ENCODE peak calls at places on chromosomes 13 and 19, in seven cellular contexts. One of them, this sample, is unnamed.

GRCh38 chr19:14916848-14917247 is 24.4 kb upstream of the OR7C2 start:
- DNase-seq in right atrium auricular region: no peak
- DNase-seq in sigmoid colon: no peak
- DNase-seq in tibial nerve: no peak
- DNase-seq in Caco-2: no peak
- DNase-seq in heart left ventricle: no peak
- DNase-seq in BJ: no peak
- DNase-seq in this sample: no peak

GRCh38 chr19:47582320-47582909 is 9.5 kb upstream of the ZNF541 start:
- DNase-seq in right atrium auricular region: no peak
- DNase-seq in sigmoid colon: no peak
- DNase-seq in tibial nerve: no peak
- DNase-seq in Caco-2: no peak
- DNase-seq in heart left ventricle: no peak
- DNase-seq in BJ: no peak
- DNase-seq in this sample: no peak

GRCh38 chr19:50817941-50818858 is 5.4 kb downstream of the KLK1 start:
- DNase-seq in right atrium auricular region: no peak
- DNase-seq in sigmoid colon: no peak
- DNase-seq in tibial nerve: no peak
- DNase-seq in Caco-2: peak; percentile 83
- DNase-seq in heart left ventricle: peak; percentile 69
- DNase-seq in BJ: no peak
- DNase-seq in this sample: peak; percentile 85

GRCh38 chr19:47419789-47420188 is 462 bp upstream of the MEIS3 start:
- DNase-seq in right atrium auricular region: no peak
- DNase-seq in sigmoid colon: no peak
- DNase-seq in tibial nerve: no peak
- DNase-seq in Caco-2: no peak
- DNase-seq in heart left ventricle: peak; percentile 28
- DNase-seq in BJ: no peak
- DNase-seq in this sample: no peak

GRCh38 chr19:33383722-33384292 is 10.3 kb downstream of the CEBPG start:
- DNase-seq in right atrium auricular region: no peak
- DNase-seq in sigmoid colon: peak; percentile 59
- DNase-seq in tibial nerve: no peak
- DNase-seq in Caco-2: peak; percentile 17
- DNase-seq in heart left ventricle: no peak
- DNase-seq in BJ: no peak
- DNase-seq in this sample: no peak

GRCh38 chr19:48873476-48874308 is 1.5 kb downstream of the PPP1R15A start:
- DNase-seq in right atrium auricular region: no peak
- DNase-seq in sigmoid colon: peak; percentile 70
- DNase-seq in tibial nerve: no peak
- DNase-seq in Caco-2: peak; percentile 54
- DNase-seq in heart left ventricle: no peak
- DNase-seq in BJ: no peak
- DNase-seq in this sample: no peak

GRCh38 chr13:52776726-52777125 is 37.1 kb upstream of the CNMD start:
- DNase-seq in right atrium auricular region: no peak
- DNase-seq in sigmoid colon: no peak
- DNase-seq in tibial nerve: no peak
- DNase-seq in Caco-2: no peak
- DNase-seq in heart left ventricle: no peak
- DNase-seq in BJ: no peak
- DNase-seq in this sample: no peak

GRCh38 chr19:2113436-2114211 is 16.9 kb downstream of the IZUMO4 start:
- DNase-seq in right atrium auricular region: no peak
- DNase-seq in sigmoid colon: no peak
- DNase-seq in tibial nerve: no peak
- DNase-seq in Caco-2: no peak
- DNase-seq in heart left ventricle: no peak
- DNase-seq in BJ: no peak
- DNase-seq in this sample: no peak

GRCh38 chr13:43374621-43375020 is 351.2 kb downstream of the DNAJC15 start:
- DNase-seq in right atrium auricular region: no peak
- DNase-seq in sigmoid colon: no peak
- DNase-seq in tibial nerve: no peak
- DNase-seq in Caco-2: no peak
- DNase-seq in heart left ventricle: no peak
- DNase-seq in BJ: peak; percentile 30
- DNase-seq in this sample: no peak

GRCh38 chr13:93727301-93728141 is 500.9 kb downstream of the GPC6 start:
- DNase-seq in right atrium auricular region: no peak
- DNase-seq in sigmoid colon: no peak
- DNase-seq in tibial nerve: no peak
- DNase-seq in Caco-2: no peak
- DNase-seq in heart left ventricle: no peak
- DNase-seq in BJ: peak; percentile 37
- DNase-seq in this sample: no peak

GRCh38 chr13:21683034-21683733 is 12.3 kb downstream of the FGF9 start:
- DNase-seq in right atrium auricular region: no peak
- DNase-seq in sigmoid colon: no peak
- DNase-seq in tibial nerve: no peak
- DNase-seq in Caco-2: no peak
- DNase-seq in heart left ventricle: no peak
- DNase-seq in BJ: peak; percentile 59
- DNase-seq in this sample: no peak

GRCh38 chr13:27450921-27451461 is 627 bp upstream of the MTIF3 start:
- DNase-seq in right atrium auricular region: no peak
- DNase-seq in sigmoid colon: peak; percentile 73
- DNase-seq in tibial nerve: no peak
- DNase-seq in Caco-2: peak; percentile 63
- DNase-seq in heart left ventricle: peak; percentile 76
- DNase-seq in BJ: peak; percentile 12
- DNase-seq in this sample: no peak

GRCh38 chr19:5081441-5082161 is 112.7 kb downstream of the KDM4B start:
- DNase-seq in right atrium auricular region: no peak
- DNase-seq in sigmoid colon: no peak
- DNase-seq in tibial nerve: no peak
- DNase-seq in Caco-2: no peak
- DNase-seq in heart left ventricle: peak; percentile 51
- DNase-seq in BJ: no peak
- DNase-seq in this sample: no peak

GRCh38 chr19:12804051-12804450 is 2.2 kb downstream of the THSD8 start:
- DNase-seq in right atrium auricular region: no peak
- DNase-seq in sigmoid colon: no peak
- DNase-seq in tibial nerve: no peak
- DNase-seq in Caco-2: no peak
- DNase-seq in heart left ventricle: no peak
- DNase-seq in BJ: no peak
- DNase-seq in this sample: no peak

GRCh38 chr19:33821871-33822270 is 25.2 kb downstream of the KCTD15 start:
- DNase-seq in right atrium auricular region: no peak
- DNase-seq in sigmoid colon: no peak
- DNase-seq in tibial nerve: no peak
- DNase-seq in Caco-2: no peak
- DNase-seq in heart left ventricle: peak; percentile 1
- DNase-seq in BJ: no peak
- DNase-seq in this sample: no peak

GRCh38 chr13:114132419-114133121 is at the start of gene RASA3:
- DNase-seq in right atrium auricular region: no peak
- DNase-seq in sigmoid colon: peak; percentile 88
- DNase-seq in tibial nerve: peak; percentile 62
- DNase-seq in Caco-2: peak; percentile 67
- DNase-seq in heart left ventricle: peak; percentile 91
- DNase-seq in BJ: no peak
- DNase-seq in this sample: peak; percentile 90

GRCh38 chr19:12555456-12555930 is 4.2 kb upstream of the ZNF564 start:
- DNase-seq in right atrium auricular region: no peak
- DNase-seq in sigmoid colon: no peak
- DNase-seq in tibial nerve: no peak
- DNase-seq in Caco-2: no peak
- DNase-seq in heart left ventricle: no peak
- DNase-seq in BJ: no peak
- DNase-seq in this sample: no peak

GRCh38 chr19:10773969-10774368 is 56.1 kb downstream of the DNM2 start:
- DNase-seq in right atrium auricular region: no peak
- DNase-seq in sigmoid colon: no peak
- DNase-seq in tibial nerve: no peak
- DNase-seq in Caco-2: no peak
- DNase-seq in heart left ventricle: no peak
- DNase-seq in BJ: no peak
- DNase-seq in this sample: no peak

GRCh38 chr13:83377486-83377885 is 504.8 kb downstream of the SLITRK1 start:
- DNase-seq in right atrium auricular region: no peak
- DNase-seq in sigmoid colon: no peak
- DNase-seq in tibial nerve: no peak
- DNase-seq in Caco-2: no peak
- DNase-seq in heart left ventricle: no peak
- DNase-seq in BJ: no peak
- DNase-seq in this sample: no peak

GRCh38 chr19:6587998-6588507 is 2.9 kb downstream of the CD70 start:
- DNase-seq in right atrium auricular region: no peak
- DNase-seq in sigmoid colon: no peak
- DNase-seq in tibial nerve: no peak
- DNase-seq in Caco-2: no peak
- DNase-seq in heart left ventricle: no peak
- DNase-seq in BJ: no peak
- DNase-seq in this sample: no peak

DNA sequence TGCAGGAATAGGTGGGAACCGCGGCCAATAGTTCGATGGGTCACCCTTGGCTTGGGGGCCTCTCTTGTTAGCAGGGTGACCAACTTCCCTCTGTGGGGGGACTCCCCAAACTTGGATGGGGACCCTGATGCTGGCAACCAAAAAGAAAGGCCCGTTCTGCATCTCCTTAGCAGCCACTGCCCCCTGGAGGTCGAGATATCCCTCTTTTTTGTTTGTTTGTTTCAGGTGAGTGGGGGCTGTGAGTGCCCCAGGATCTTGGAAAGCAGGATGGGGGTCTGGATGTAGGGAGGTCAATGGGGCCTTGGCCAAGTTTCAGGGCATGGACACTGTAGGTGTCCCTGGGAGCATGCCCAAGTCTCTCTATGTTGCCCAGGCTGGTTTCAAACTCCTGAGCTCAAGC is 7.7 kb upstream of the CRTC1 start:
- DNase-seq in right atrium auricular region: no peak
- DNase-seq in sigmoid colon: no peak
- DNase-seq in tibial nerve: no peak
- DNase-seq in Caco-2: no peak
- DNase-seq in heart left ventricle: no peak
- DNase-seq in BJ: no peak
- DNase-seq in this sample: no peak
- TF ChIP-seq CTCF in right atrium auricular region: no peak
- TF ChIP-seq CTCF in sigmoid colon: peak; percentile 12
- TF ChIP-seq CTCF in tibial nerve: no peak
- TF ChIP-seq CTCF in Caco-2: peak; percentile 13
- TF ChIP-seq CTCF in heart left ventricle: no peak
- TF ChIP-seq CTCF in BJ: peak; percentile 51
- TF ChIP-seq CTCF in this sample: peak; percentile 38

GRCh38 chr19:7598180-7598579 is 2.5 kb downstream of the CAMSAP3 start:
- DNase-seq in right atrium auricular region: no peak
- DNase-seq in sigmoid colon: no peak
- DNase-seq in tibial nerve: no peak
- DNase-seq in Caco-2: no peak
- DNase-seq in heart left ventricle: no peak
- DNase-seq in BJ: no peak
- DNase-seq in this sample: no peak

GRCh38 chr19:7600721-7601120 is 5.1 kb downstream of the CAMSAP3 start:
- DNase-seq in right atrium auricular region: no peak
- DNase-seq in sigmoid colon: no peak
- DNase-seq in tibial nerve: no peak
- DNase-seq in Caco-2: no peak
- DNase-seq in heart left ventricle: no peak
- DNase-seq in BJ: no peak
- DNase-seq in this sample: no peak

GRCh38 chr19:7596191-7596937 is 701 bp downstream of the CAMSAP3 start:
- DNase-seq in right atrium auricular region: no peak
- DNase-seq in sigmoid colon: no peak
- DNase-seq in tibial nerve: no peak
- DNase-seq in Caco-2: no peak
- DNase-seq in heart left ventricle: no peak
- DNase-seq in BJ: no peak
- DNase-seq in this sample: no peak

GRCh38 chr19:7597689-7598088 is 2.0 kb downstream of the CAMSAP3 start:
- DNase-seq in right atrium auricular region: no peak
- DNase-seq in sigmoid colon: no peak
- DNase-seq in tibial nerve: no peak
- DNase-seq in Caco-2: no peak
- DNase-seq in heart left ventricle: no peak
- DNase-seq in BJ: no peak
- DNase-seq in this sample: no peak

DNA sequence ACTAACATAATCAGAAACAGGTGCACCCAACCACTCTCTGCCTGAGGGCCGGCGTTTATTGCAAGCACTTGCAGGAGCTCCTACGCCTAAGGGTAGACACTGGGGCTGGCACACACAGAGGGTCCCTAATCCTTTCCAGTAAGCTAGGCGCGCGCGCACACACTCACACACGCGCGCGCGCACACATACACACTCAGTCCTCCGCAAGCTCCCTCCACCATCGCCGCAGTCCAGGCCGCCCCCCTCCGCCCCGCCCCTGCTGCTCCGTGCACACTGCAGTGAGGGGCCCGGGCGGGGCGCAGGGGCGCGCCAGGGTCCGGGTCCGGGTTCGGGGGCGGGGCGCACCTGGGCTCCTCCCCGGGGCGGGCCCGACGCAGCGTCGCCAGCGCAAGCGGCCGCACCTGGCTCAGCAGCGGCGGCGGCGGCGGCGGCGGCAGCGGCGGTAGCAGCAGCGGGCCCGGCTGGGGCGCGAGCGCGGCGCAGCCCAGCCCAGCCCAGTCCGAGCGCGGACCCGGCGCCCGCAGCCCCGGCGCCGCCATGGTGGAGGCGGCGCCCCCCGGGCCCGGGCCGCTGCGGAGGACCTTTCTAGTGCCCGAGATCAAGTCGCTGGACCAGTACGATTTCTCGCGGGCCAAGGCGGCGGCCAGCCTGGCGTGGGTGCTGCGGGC is at the start of gene CAMSAP3:
- DNase-seq in right atrium auricular region: no peak
- DNase-seq in sigmoid colon: no peak
- DNase-seq in tibial nerve: no peak
- DNase-seq in Caco-2: peak; percentile 85
- DNase-seq in heart left ventricle: no peak
- DNase-seq in BJ: peak; percentile 5
- DNase-seq in this sample: peak; percentile 52
- H3K4me3 ChIP-seq in right atrium auricular region: peak within 1 kb of the TSS; percentile 43
- H3K4me3 ChIP-seq in sigmoid colon: peak within 1 kb of the TSS; percentile 24
- H3K4me3 ChIP-seq in tibial nerve: no peak within 1 kb of the TSS
- H3K4me3 ChIP-seq in Caco-2: peak within 1 kb of the TSS; percentile 75
- H3K4me3 ChIP-seq in heart left ventricle: peak within 1 kb of the TSS; percentile 47
- H3K4me3 ChIP-seq in BJ: peak within 1 kb of the TSS; percentile 6
- H3K4me3 ChIP-seq in this sample: peak within 1 kb of the TSS; percentile 67

GRCh38 chr19:16561382-16561781 is 10.8 kb downstream of the SLC35E1 start:
- DNase-seq in right atrium auricular region: no peak
- DNase-seq in sigmoid colon: no peak
- DNase-seq in tibial nerve: no peak
- DNase-seq in Caco-2: no peak
- DNase-seq in heart left ventricle: no peak
- DNase-seq in BJ: no peak
- DNase-seq in this sample: no peak
- H3K36me3 ChIP-seq in right atrium auricular region: peaks cover 52% of the 10 kb centered on the region
- H3K36me3 ChIP-seq in sigmoid colon: peaks cover 6% of the 10 kb centered on the region
- H3K36me3 ChIP-seq in tibial nerve: peaks cover 98% of the 10 kb centered on the region
- H3K36me3 ChIP-seq in Caco-2: peaks cover 5% of the 10 kb centered on the region
- H3K36me3 ChIP-seq in heart left ventricle: peaks cover 78% of the 10 kb centered on the region
- H3K36me3 ChIP-seq in BJ: peaks cover 23% of the 10 kb centered on the region
- H3K36me3 ChIP-seq in this sample: peaks cover 27% of the 10 kb centered on the region

GRCh38 chr13:61664821-61665705 is 249.4 kb upstream of the PCDH20 start:
- DNase-seq in right atrium auricular region: no peak
- DNase-seq in sigmoid colon: no peak
- DNase-seq in tibial nerve: no peak
- DNase-seq in Caco-2: no peak
- DNase-seq in heart left ventricle: peak; percentile 37
- DNase-seq in BJ: no peak
- DNase-seq in this sample: no peak

GRCh38 chr13:61670384-61671161 is 254.9 kb upstream of the PCDH20 start:
- DNase-seq in right atrium auricular region: no peak
- DNase-seq in sigmoid colon: no peak
- DNase-seq in tibial nerve: no peak
- DNase-seq in Caco-2: no peak
- DNase-seq in heart left ventricle: no peak
- DNase-seq in BJ: no peak
- DNase-seq in this sample: no peak
- TF ChIP-seq CTCF in right atrium auricular region: no peak
- TF ChIP-seq CTCF in sigmoid colon: no peak
- TF ChIP-seq CTCF in tibial nerve: no peak
- TF ChIP-seq CTCF in Caco-2: no peak
- TF ChIP-seq CTCF in heart left ventricle: no peak
- TF ChIP-seq CTCF in BJ: no peak
- TF ChIP-seq CTCF in this sample: no peak

This sample was measured in GM06990.